ENCODE peak calls at places on chromosomes 12 and 14, in six cellular contexts. M is nephron progenitor cell, S is neural crest cell, P is H54, K is ELF-1, N is cardiac fibroblast. T is an unnamed sample.

GRCh38 chr14:87005336-87005735 is 987.6 kb downstream of the GALC start:
- DNase-seq in P (no peak), S (no peak), N (peak; percentile 12), K (no peak), M (no peak), T (no peak)

GRCh38 chr12:3885179-3886094 is 12.2 kb upstream of the PARP11 start:
- DNase-seq in S (no peak), K (peak; percentile 37), P (peak; percentile 11), N (peak; percentile 67), M (peak; percentile 21), T (peak; percentile 37)

GRCh38 chr12:13628067-13628466 is 353.3 kb downstream of the GRIN2B start:
- DNase-seq in M (no peak), P (no peak), N (no peak), K (peak; percentile 2), S (no peak), T (no peak)

GRCh38 chr12:44246481-44247105 is 410.7 kb downstream of the TMEM117 start:
- DNase-seq in P (no peak), M (no peak), K (no peak), S (no peak), N (no peak), T (no peak)

GRCh38 chr12:68037616-68038255 is 48.5 kb downstream of the IFNG-AS1 start:
- DNase-seq in P (no peak), S (no peak), N (no peak), M (no peak), K (no peak), T (no peak)

GRCh38 chr12:88726806-88727722 is 146.8 kb upstream of the KITLG start:
- DNase-seq in K (no peak), N (no peak), M (no peak), S (no peak), P (no peak), T (peak; percentile 45)

GRCh38 chr14:31294736-31295398 is 87.3 kb upstream of the HECTD1 start:
- DNase-seq in M (no peak), S (no peak), N (no peak), K (no peak), P (no peak), T (no peak)

GRCh38 chr12:12701457-12701856 is 5.5 kb upstream of the GPR19 start:
- DNase-seq in K (no peak), P (no peak), S (no peak), N (no peak), M (no peak), T (no peak)

GRCh38 chr14:99752486-99753121 is 40.6 kb upstream of the EML1 start:
- DNase-seq in P (no peak), N (peak; percentile 59), K (peak; percentile 39), M (peak; percentile 45), S (no peak), T (peak; percentile 56)